ENCODE peak calls at places on chromosomes 12 and 14, in six cellular contexts. N is upper lobe of right lung, Q is heart left ventricle, T is bronchial epithelial cell, U is BE2C, A is body of pancreas. Y is an unnamed sample. For H3K27me3, the result is how much of the 10 kb centered on the place peaks cover.

GRCh38 chr12:622420-622819 is 40.8 kb downstream of the NINJ2 start:
- DNase-seq in T (peak), U (no peak), A (no peak), N (no peak), Q (no peak), Y (no peak)

GRCh38 chr14:35378638-35379568 is 25.6 kb downstream of the NFKBIA start:
- DNase-seq in N (no peak), T (no peak), Q (no peak), A (no peak), U (no peak), Y (no peak)

GRCh38 chr14:89417469-89418225 is 614 bp upstream of the FOXN3 start:
- DNase-seq in U (peak), Q (peak), A (peak), N (peak), T (peak), Y (peak)

GRCh38 chr12:54606556-54606955 is 18.1 kb upstream of the PPP1R1A start:
- DNase-seq in Q (no peak), N (no peak), U (no peak), A (no peak), T (no peak), Y (no peak)

GRCh38 chr12:130026608-130027176 is 122.9 kb upstream of the TMEM132D start:
- DNase-seq in U (peak), A (peak), N (no peak), Q (no peak), T (peak), Y (no peak)

GRCh38 chr12:121792607-121793500 is 634 bp downstream of the RHOF start:
- DNase-seq in N (peak), Q (peak), T (no peak), U (peak), A (no peak), Y (peak)

GRCh38 chr14:85336257-85336656 is 193.7 kb upstream of the FLRT2 start:
- DNase-seq in U (no peak), T (no peak), Q (no peak), N (no peak), A (no peak), Y (no peak)

GRCh38 chr12:108307006-108307405 is 32.1 kb downstream of the CMKLR1 start:
- DNase-seq in T (no peak), N (no peak), U (no peak), Q (no peak), A (no peak), Y (no peak)

GRCh38 chr12:3542911-3543310 is 51.9 kb downstream of the PRMT8 start:
- DNase-seq in Q (no peak), T (peak), N (no peak), A (no peak), U (no peak), Y (no peak)

GRCh38 chr12:66500841-66501240 is 178.0 kb downstream of the GRIP1 start:
- DNase-seq in A (no peak), T (no peak), N (no peak), Q (no peak), U (no peak), Y (no peak)

GRCh38 chr14:23361320-23361719 is 3.7 kb downstream of the EFS start:
- DNase-seq in T (peak), Q (no peak), N (no peak), U (no peak), A (no peak), Y (no peak)

GRCh38 chr14:77133718-77134338 is 7.8 kb downstream of the ZDHHC22 start:
- DNase-seq in T (peak), N (peak), Q (peak), A (peak), U (no peak), Y (no peak)

GRCh38 chr12:52870361-52871290 is 21.8 kb upstream of the KRT78 start:
- DNase-seq in T (peak), N (peak), A (peak), U (peak), Q (peak), Y (peak)

GRCh38 chr14:88323086-88323519 is at the start of gene KCNK10:
- DNase-seq in N (no peak), Q (no peak), U (peak), A (no peak), T (no peak), Y (no peak)

GRCh38 chr14:42299692-42300091 is 693.0 kb downstream of the LRFN5 start:
- DNase-seq in A (no peak), T (no peak), Q (no peak), U (no peak), N (no peak), Y (no peak)

GRCh38 chr12:632102-632696 is 31.0 kb downstream of the NINJ2 start:
- DNase-seq in Q (no peak), A (no peak), N (no peak), T (peak), U (no peak), Y (no peak)

GRCh38 chr12:86634706-86635410 is 378.7 kb upstream of the MGAT4C start:
- DNase-seq in N (no peak), U (no peak), T (peak), Q (no peak), A (no peak), Y (no peak)

GRCh38 chr14:58992935-58993334 is 195.5 kb upstream of the DAAM1 start:
- DNase-seq in T (peak), U (no peak), N (no peak), A (no peak), Q (no peak), Y (no peak)

GRCh38 chr14:99524091-99524661 is 43.0 kb downstream of the CCNK start:
- DNase-seq in Q (peak), T (no peak), N (no peak), A (no peak), U (no peak), Y (peak)

GRCh38 chr12:81705586-81705985 is 53.6 kb downstream of the PPFIA2 start:
- DNase-seq in Q (no peak), U (no peak), A (no peak), T (peak), N (no peak), Y (no peak)

GRCh38 chr12:113420996-113421595 is 1.1 kb upstream of the SDSL start:
- DNase-seq in U (peak), Q (no peak), A (no peak), N (no peak), T (no peak), Y (peak)

GRCh38 chr14:96762650-96763049 is 34.5 kb upstream of the VRK1 start:
- DNase-seq in U (peak), A (peak), Q (no peak), N (no peak), T (peak), Y (no peak)

GRCh38 chr14:71250791-71251190 is 343.5 kb downstream of the PCNX1 start:
- DNase-seq in A (no peak), N (no peak), Q (no peak), U (no peak), T (no peak), Y (no peak)

GRCh38 chr14:99749763-99750715 is 43.2 kb upstream of the EML1 start:
- DNase-seq in Q (peak), N (no peak), U (peak), T (no peak), A (peak), Y (no peak)

GRCh38 chr12:76586764-76587395 is 27.3 kb upstream of the OSBPL8 start:
- DNase-seq in T (peak), Q (no peak), U (peak), N (no peak), A (peak), Y (no peak)

GRCh38 chr12:106138279-106138645 is 492 bp downstream of the NUAK1 start:
- DNase-seq in Q (peak), T (no peak), U (peak), N (no peak), A (peak), Y (no peak)

GRCh38 chr14:23559010-23559920 is 3.2 kb downstream of the THTPA start:
- DNase-seq in T (peak), U (peak), Q (peak), A (peak), N (peak), Y (no peak)

GRCh38 chr14:76848879-76849278 is 22.7 kb downstream of the LRRC74A start:
- DNase-seq in A (no peak), Q (no peak), U (no peak), T (no peak), N (no peak), Y (no peak)

GRCh38 chr14:105152794-105153241 is 15.8 kb downstream of the JAG2 start:
- DNase-seq in Q (peak), N (no peak), T (no peak), U (no peak), A (no peak), Y (no peak)

GRCh38 chr14:59570122-59570521 is 6.5 kb downstream of the CCDC175 start:
- DNase-seq in A (no peak), U (no peak), N (no peak), T (no peak), Q (no peak), Y (no peak)

GRCh38 chr14:100762089-100762515 is 35.4 kb downstream of the DLK1 start:
- DNase-seq in T (peak), U (no peak), Q (no peak), N (no peak), A (no peak), Y (no peak)

GRCh38 chr14:51310453-51311074 is 70.5 kb downstream of the TMX1 start:
- DNase-seq in U (no peak), Q (no peak), A (no peak), T (no peak), N (no peak), Y (no peak)

GRCh38 chr14:76769636-76770292 is 8.5 kb downstream of the VASH1 start:
- DNase-seq in Q (no peak), N (no peak), U (no peak), A (no peak), T (no peak), Y (no peak)

GRCh38 chr12:62537544-62537943 is 70.9 kb downstream of the MON2 start:
- DNase-seq in A (peak), Q (peak), T (peak), N (no peak), U (no peak), Y (no peak)

GRCh38 chr12:62540354-62540753 is 73.7 kb downstream of the MON2 start:
- DNase-seq in T (no peak), Q (no peak), U (no peak), N (no peak), A (no peak), Y (no peak)

GRCh38 chr12:62533755-62534107 is 67.1 kb downstream of the MON2 start:
- DNase-seq in U (no peak), A (peak), N (no peak), Q (no peak), T (no peak), Y (no peak)

GRCh38 chr12:62533087-62533754 is 66.6 kb downstream of the MON2 start:
- DNase-seq in N (no peak), A (no peak), Q (no peak), T (no peak), U (no peak), Y (no peak)

DNA sequence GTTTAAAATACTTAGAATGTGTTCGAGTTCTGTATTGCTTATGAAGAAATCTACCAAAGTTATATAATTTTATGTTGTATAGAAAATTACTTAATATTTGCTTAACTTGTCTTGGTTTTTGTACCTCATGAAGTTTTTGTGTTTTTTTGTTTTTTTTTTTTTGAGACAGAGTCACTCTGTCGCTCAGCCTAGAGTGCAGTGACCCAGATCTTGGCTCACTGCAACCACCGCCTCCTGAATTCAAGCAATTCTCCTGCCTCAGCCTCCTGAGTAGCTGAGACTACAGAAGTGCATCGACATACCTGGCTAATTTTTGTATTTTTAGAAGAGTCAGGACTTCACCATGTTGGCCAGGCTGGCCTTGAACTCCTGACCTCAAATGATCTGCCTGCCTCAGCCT is 69.9 kb downstream of the MON2 start:
- DNase-seq in N (no peak), T (no peak), A (no peak), U (no peak), Q (no peak), Y (no peak)
- TF ChIP-seq CTCF in N (no peak), T (no peak), A (no peak), U (no peak), Q (no peak), Y (no peak)

GRCh38 chr14:93974833-93975232 is 1.5 kb downstream of the ASB2 start:
- DNase-seq in N (peak), T (no peak), A (no peak), U (no peak), Q (peak), Y (no peak)
- H3K27me3 ChIP-seq in N (under half), T (under half), A (under half), U (under half), Q (under half), Y (under half)

DNA sequence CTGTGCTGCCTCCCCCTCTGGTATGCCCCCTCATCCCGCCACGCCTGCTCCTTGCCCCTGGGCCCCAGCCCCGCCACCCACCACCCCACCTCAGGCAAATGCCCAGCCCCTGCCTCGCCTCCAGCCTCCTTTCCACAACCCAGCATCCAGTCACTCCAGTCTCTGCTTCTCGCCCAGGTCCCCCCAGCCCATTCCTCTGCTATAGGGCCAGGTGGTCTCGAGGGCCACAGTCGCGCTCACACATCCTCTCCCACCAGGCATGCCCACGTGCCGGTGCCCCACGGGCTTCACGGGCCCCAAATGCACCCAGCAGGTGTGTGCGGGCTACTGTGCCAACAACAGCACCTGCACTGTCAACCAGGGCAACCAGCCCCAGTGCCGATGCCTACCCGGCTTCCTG is 6.1 kb upstream of the NXPH4 start:
- DNase-seq in Q (no peak), N (no peak), T (no peak), A (no peak), U (no peak), Y (no peak)
- H3K4me3 ChIP-seq in Q (no peak), N (no peak), T (no peak), A (no peak), U (no peak), Y (no peak)

GRCh38 chr12:90274407-90274806 is 565.8 kb upstream of the ATP2B1 start:
- DNase-seq in Q (no peak), N (no peak), U (no peak), A (no peak), T (no peak), Y (no peak)
- TF ChIP-seq CTCF in Q (peak), N (no peak), U (no peak), A (no peak), T (no peak), Y (no peak)

DNA sequence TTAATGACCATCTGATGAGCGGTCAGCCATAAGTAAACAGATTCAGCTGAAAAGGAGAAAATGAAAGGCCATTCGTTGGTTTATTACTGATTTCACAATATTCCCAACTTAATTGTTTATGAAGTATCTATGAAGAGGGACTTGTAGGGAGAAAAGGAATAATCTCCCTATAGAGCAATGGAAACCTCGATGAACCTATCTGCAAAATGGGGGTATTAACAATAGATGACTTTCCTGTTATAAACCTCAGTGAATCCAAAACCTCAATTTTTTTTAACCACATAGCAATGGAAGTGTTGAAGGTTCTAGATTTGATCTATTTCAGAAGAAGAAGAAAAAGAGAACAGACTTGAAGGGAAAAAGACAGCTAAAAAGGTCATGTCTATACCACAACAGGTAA is 2.0 kb downstream of the WIF1 start:
- DNase-seq in A (no peak), U (no peak), Q (no peak), T (no peak), N (no peak), Y (no peak)
- H3K27me3 ChIP-seq in A (under half), U (half or more), Q (under half), T (under half), N (half or more), Y (under half)

GRCh38 chr12:109716092-109716479 is 2.5 kb downstream of the FAM222A start:
- DNase-seq in T (no peak), U (peak), A (no peak), N (no peak), Q (no peak), Y (no peak)

GRCh38 chr12:109715310-109716091 is 1.9 kb downstream of the FAM222A start:
- DNase-seq in N (no peak), T (no peak), A (peak), Q (peak), U (peak), Y (no peak)

GRCh38 chr12:109717390-109718357 is 4.0 kb downstream of the FAM222A start:
- DNase-seq in A (no peak), U (peak), N (no peak), T (no peak), Q (no peak), Y (no peak)

GRCh38 chr12:109718390-109718789 is 4.8 kb downstream of the FAM222A start:
- DNase-seq in T (no peak), N (no peak), A (no peak), U (peak), Q (no peak), Y (peak)

DNA sequence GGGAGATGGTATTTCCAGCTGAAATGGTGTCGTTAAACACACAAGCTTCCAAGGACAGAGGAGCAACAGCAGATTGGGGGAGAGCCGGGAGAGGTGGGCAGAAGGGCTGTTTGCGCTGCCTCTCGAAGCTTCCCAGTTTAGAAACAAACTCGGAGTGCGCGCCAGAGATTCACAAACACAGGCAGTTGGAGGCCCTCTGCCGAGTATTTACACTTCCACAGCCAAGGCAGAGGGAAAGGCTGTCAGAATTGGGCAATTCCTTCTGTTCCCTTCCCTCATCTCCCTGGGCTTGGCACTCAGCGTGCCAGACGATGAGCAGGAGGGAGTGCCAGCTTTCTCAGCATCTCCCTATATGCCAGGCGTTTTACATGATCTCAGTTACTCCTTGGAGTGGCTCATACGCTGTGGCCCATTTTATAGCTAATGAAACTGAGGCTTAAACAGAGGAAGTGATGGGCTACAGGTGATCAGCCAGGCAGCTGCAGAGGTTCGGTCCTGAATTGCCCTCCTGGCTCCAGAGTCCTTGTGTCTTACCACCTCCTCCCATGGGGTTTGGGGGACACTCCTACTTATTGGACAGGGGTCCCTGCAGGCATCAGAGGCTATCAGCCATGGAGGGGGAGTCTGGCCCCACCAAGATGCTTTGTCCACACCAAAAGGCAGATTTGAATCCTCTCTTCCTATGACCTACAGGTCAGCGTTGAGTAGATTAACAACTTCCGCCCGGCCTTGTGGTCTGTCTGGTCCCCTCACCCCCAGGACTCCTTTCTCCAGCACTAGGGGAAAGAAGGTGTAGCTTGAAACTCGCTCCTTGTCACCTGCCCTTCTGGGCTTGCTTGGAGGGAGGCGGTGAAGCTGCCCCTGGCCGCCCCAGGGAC is 3.1 kb downstream of the FAM222A start:
- DNase-seq in N (no peak), T (no peak), Q (peak), U (peak), A (peak), Y (no peak)
- H3K4me3 ChIP-seq in N (no peak), T (no peak), Q (no peak), U (peak), A (no peak), Y (no peak)

GRCh38 chr12:58248599-58248998 is 307.2 kb downstream of the ATP23 start:
- DNase-seq in T (no peak), A (no peak), Q (no peak), N (no peak), U (no peak), Y (no peak)

GRCh38 chr12:58249610-58250009 is 308.2 kb downstream of the ATP23 start:
- DNase-seq in N (no peak), T (no peak), Q (peak), A (no peak), U (no peak), Y (no peak)

GRCh38 chr12:58242803-58243628 is 301.6 kb downstream of the ATP23 start:
- DNase-seq in A (no peak), T (no peak), U (no peak), Q (no peak), N (no peak), Y (no peak)

GRCh38 chr12:58252914-58253313 is 311.5 kb downstream of the ATP23 start:
- DNase-seq in A (no peak), U (no peak), Q (no peak), T (peak), N (no peak), Y (no peak)

GRCh38 chr12:58247633-58248032 is 306.3 kb downstream of the ATP23 start:
- DNase-seq in A (no peak), Q (no peak), T (no peak), U (peak), N (no peak), Y (no peak)
- TF ChIP-seq CTCF in A (no peak), Q (no peak), T (no peak), U (peak), N (no peak), Y (no peak)

GRCh38 chr12:132329739-132330548 is 555 bp upstream of the GALNT9 start:
- DNase-seq in U (no peak), T (no peak), Q (no peak), N (no peak), A (no peak), Y (peak)

GRCh38 chr12:132333273-132333672 is 3.9 kb upstream of the GALNT9 start:
- DNase-seq in U (no peak), A (no peak), N (no peak), Q (no peak), T (no peak), Y (no peak)

GRCh38 chr12:132328282-132329029 is 933 bp downstream of the GALNT9 start:
- DNase-seq in N (no peak), U (no peak), A (no peak), Q (no peak), T (no peak), Y (no peak)

GRCh38 chr12:132329036-132329738 is at the start of gene GALNT9:
- DNase-seq in A (no peak), U (no peak), Q (no peak), T (no peak), N (no peak), Y (no peak)

DNA sequence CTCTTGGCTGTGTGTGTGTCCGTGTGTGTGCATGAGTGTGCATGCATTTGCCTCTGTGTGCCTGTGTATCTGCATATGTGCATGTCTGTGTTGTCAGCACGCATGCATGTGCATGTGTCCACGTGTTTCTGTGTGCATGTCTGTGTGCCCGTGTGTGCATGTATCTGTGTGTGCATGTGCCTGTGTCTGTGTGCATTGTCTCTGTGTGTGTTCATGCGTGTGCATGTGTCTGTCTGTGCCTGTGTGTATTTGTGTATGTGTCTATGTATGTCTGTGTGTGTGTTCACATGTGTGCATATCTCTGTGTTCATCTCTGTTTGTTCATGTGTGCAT is 1.1 kb upstream of the GALNT9 start:
- DNase-seq in Q (no peak), U (no peak), A (no peak), N (no peak), T (no peak), Y (peak)
- H3K27me3 ChIP-seq in Q (under half), U (half or more), A (under half), N (under half), T (under half), Y (half or more)

Y was measured in left lung.